ENCODE peak calls at places on chromosomes 6 and 20, in nine cellular contexts. L, Z, A, M, N, J, X, I and R are unnamed samples.

GRCh38 chr6:12084681-12085080 is 72.6 kb downstream of the HIVEP1 start:
- DNase-seq in L (no peak), Z (no peak), A (no peak), M (no peak), N (no peak), J (no peak), X (no peak), I (no peak), R (no peak)

GRCh38 chr6:104955927-104956662 is 812 bp upstream of the LIN28B start:
- DNase-seq in L (peak; percentile 81), Z (no peak), A (no peak), M (no peak), N (peak; percentile 31), J (no peak), X (no peak), I (no peak), R (no peak)

GRCh38 chr6:129672883-129673631 is 36.9 kb downstream of the ARHGAP18 start:
- DNase-seq in L (no peak), Z (peak; percentile 83), A (peak; percentile 82), M (peak; percentile 5), N (no peak), J (peak; percentile 77), X (peak; percentile 67), I (no peak), R (no peak)

GRCh38 chr6:167100241-167100674 is 22.6 kb upstream of the CCR6 start:
- DNase-seq in L (no peak), Z (no peak), A (no peak), M (no peak), N (no peak), J (no peak), X (no peak), I (no peak), R (no peak)

GRCh38 chr20:52275243-52275817 is 83.8 kb upstream of the ZFP64 start:
- DNase-seq in L (no peak), Z (no peak), A (no peak), M (no peak), N (no peak), J (no peak), X (no peak), I (no peak), R (no peak)

GRCh38 chr6:167325766-167326165 is 880 bp downstream of the TTLL2 start:
- DNase-seq in L (no peak), Z (no peak), A (no peak), M (no peak), N (no peak), J (no peak), X (no peak), I (no peak), R (no peak)

GRCh38 chr20:35339007-35339406 is 46.8 kb upstream of the FAM83C start:
- DNase-seq in L (no peak), Z (peak; percentile 88), A (peak; percentile 78), M (no peak), N (no peak), J (peak; percentile 98), X (peak; percentile 65), I (no peak), R (peak; percentile 93)

GRCh38 chr20:21583486-21584168 is 69.8 kb upstream of the NKX2-2 start:
- DNase-seq in L (no peak), Z (no peak), A (no peak), M (no peak), N (no peak), J (no peak), X (no peak), I (peak; percentile 28), R (no peak)

GRCh38 chr20:23131766-23132165 is 45.6 kb upstream of the CD93 start:
- DNase-seq in L (no peak), Z (no peak), A (no peak), M (no peak), N (no peak), J (no peak), X (no peak), I (no peak), R (no peak)

GRCh38 chr20:50508171-50508761 is 1.9 kb upstream of the PTPN1 start:
- DNase-seq in L (no peak), Z (no peak), A (no peak), M (no peak), N (no peak), J (no peak), X (no peak), I (no peak), R (peak; percentile 33)

GRCh38 chr6:21354805-21355238 is 238.7 kb upstream of the SOX4 start:
- DNase-seq in L (no peak), Z (no peak), A (no peak), M (no peak), N (no peak), J (no peak), X (no peak), I (no peak), R (no peak)

GRCh38 chr6:152091851-152092341 is 284.4 kb downstream of the ESR1 start:
- DNase-seq in L (no peak), Z (peak; percentile 70), A (peak; percentile 53), M (no peak), N (no peak), J (peak; percentile 78), X (no peak), I (no peak), R (no peak)

GRCh38 chr20:63116412-63117106 is 99.4 kb downstream of the YTHDF1 start:
- DNase-seq in L (peak; percentile 2), Z (peak; percentile 18), A (peak; percentile 18), M (no peak), N (peak; percentile 56), J (no peak), X (no peak), I (peak; percentile 16), R (no peak)

GRCh38 chr20:24004470-24004869 is 15.9 kb upstream of the GGTLC1 start:
- DNase-seq in L (no peak), Z (no peak), A (no peak), M (no peak), N (no peak), J (no peak), X (no peak), I (no peak), R (no peak)

GRCh38 chr20:1169224-1169623 is 15.6 kb downstream of the TMEM74B start:
- DNase-seq in L (no peak), Z (no peak), A (no peak), M (no peak), N (no peak), J (no peak), X (no peak), I (no peak), R (no peak)

GRCh38 chr6:19771753-19772336 is 65.3 kb upstream of the ID4 start:
- DNase-seq in L (no peak), Z (peak; percentile 44), A (peak; percentile 42), M (no peak), N (no peak), J (peak; percentile 29), X (no peak), I (no peak), R (peak; percentile 28)

GRCh38 chr6:148629197-148629909 is 117.5 kb upstream of the UST start:
- DNase-seq in L (no peak), Z (no peak), A (peak; percentile 20), M (no peak), N (no peak), J (peak; percentile 83), X (no peak), I (peak; percentile 61), R (peak; percentile 12)

DNA sequence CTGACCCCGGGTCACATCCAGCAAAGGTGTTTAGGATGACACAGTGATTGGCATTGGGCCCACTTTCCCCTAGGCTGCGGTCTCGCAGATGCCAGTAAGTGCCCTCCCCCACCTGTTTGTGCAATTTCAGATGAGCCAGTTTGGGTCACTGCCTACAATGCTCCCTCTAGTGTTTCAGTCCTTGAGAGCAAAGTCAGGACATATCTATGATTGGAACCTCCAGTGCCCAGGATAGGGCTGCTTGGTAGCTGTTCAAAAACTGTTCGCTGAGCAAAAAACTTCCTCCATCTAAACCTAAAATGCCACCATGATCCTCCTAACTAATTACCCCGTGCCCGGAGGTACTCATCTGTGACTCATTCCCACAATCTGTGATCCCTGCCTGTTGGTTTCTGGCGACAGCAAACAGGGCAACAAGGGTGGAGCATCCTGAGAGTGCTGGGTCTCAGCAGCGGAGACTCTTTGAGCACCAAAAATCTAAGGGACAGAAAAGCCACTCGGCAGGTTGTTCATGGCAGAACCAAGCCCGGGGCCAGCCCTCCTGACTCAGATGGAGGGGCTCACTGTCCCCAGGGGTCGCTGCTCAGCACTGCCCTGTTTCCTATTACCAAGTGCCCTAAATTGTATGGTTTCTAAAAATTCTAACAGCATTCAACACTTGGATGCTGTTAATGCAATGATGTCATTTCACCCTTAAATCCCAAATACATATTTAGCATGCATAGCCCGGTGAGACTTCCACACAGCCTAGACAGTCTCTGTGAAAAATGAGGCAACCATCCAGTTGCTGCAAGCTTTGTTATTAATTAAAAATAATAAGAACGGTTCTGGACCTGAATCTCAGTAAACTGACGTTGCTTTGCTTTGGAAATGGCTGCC is 5.0 kb downstream of the VSX1 start:
- DNase-seq in L (no peak), Z (peak; percentile 88), A (peak; percentile 48), M (no peak), N (peak; percentile 89), J (peak; percentile 45), X (no peak), I (peak; percentile 40), R (no peak)
- H3K4me3 ChIP-seq in L (peak overlapping the region; percentile 33), Z (peak overlapping the region; percentile 45), A (peak overlapping the region; percentile 27), M (peak overlapping the region; percentile 45), N (peak overlapping the region; percentile 40), J (no peak overlapping the region), X (no peak overlapping the region), I (no peak overlapping the region), R (no peak overlapping the region)

GRCh38 chr6:102114402-102114801 is 720.9 kb downstream of the GRIK2 start:
- DNase-seq in L (peak; percentile 37), Z (peak; percentile 27), A (no peak), M (no peak), N (no peak), J (no peak), X (no peak), I (no peak), R (no peak)
- TF ChIP-seq CTCF in L (peak; percentile 79), Z (peak; percentile 53), A (no peak), M (no peak), N (no peak), J (no peak), X (peak; percentile 33), I (no peak), R (no peak)

DNA sequence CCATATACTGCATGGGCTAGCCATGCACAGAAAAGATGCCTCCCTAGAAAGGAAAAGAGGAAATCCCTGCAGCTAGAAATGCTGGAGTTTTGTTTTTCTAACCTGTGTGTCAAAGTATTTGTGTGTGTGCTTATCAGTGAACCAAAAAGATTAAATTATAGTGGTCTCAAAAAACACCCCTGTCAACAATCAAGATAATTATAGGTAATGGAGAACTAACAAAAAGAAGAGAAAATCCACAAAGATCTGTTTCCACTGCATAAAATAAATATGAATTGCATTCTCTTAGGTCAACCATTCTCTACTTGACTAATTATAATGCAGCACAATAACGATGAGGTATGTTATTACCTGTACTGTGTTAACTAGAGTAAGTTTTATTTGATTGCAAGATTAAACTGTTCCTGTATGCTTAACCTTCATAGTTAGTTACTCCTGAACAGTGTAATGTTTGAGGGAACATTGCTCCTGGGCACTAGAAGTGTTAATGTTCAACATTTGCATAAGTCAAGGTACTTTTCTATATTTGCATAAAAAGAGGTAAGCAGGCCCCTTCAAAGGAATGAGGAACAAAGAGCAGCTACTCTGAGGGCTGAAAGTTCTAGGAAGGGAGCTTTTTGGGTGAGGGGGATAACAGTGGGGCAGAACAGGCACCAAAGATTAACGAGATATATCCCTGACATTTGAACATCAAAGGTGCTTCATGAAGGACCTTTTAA is 212.1 kb downstream of the BTBD9 start:
- DNase-seq in L (no peak), Z (no peak), A (no peak), M (no peak), N (no peak), J (no peak), X (no peak), I (no peak), R (no peak)
- H3K4me3 ChIP-seq in L (no peak overlapping the region), Z (no peak overlapping the region), A (no peak overlapping the region), M (no peak overlapping the region), N (no peak overlapping the region), J (no peak overlapping the region), X (no peak overlapping the region), I (no peak overlapping the region), R (no peak overlapping the region)

GRCh38 chr6:52577022-52577777 is at the start of gene TRAM2:
- DNase-seq in L (peak; percentile 92), Z (peak; percentile 81), A (peak; percentile 82), M (peak; percentile 95), N (peak; percentile 40), J (peak; percentile 74), X (no peak), I (peak; percentile 84), R (no peak)
- TF ChIP-seq CTCF in L (no peak), Z (peak; percentile 29), A (peak; percentile 2), M (no peak), N (no peak), J (no peak), X (no peak), I (no peak), R (no peak)